ENCODE peak calls at places on chromosomes 5 and 9, in eight cellular contexts. M is colonic mucosa; C is SJCRH30; P is A549; I is neural progenitor cell; F is ascending aorta; A is pancreas; L is naive thymus-derived CD4-positive, alpha-beta T cell. G is an unnamed sample.

GRCh38 chr5:59007460-59008063 is 424.7 kb downstream of the RAB3C start:
- DNase-seq in M (no peak), C (no peak), P (no peak), I (peak; percentile 45), F (no peak), A (no peak), L (no peak), G (no peak)

GRCh38 chr9:86944974-86945867 is 2.1 kb downstream of the GAS1 start:
- DNase-seq in M (no peak), C (peak; percentile 68), P (no peak), I (peak; percentile 63), F (no peak), A (peak; percentile 49), L (no peak), G (peak; percentile 17)

GRCh38 chr5:51694826-51695225 is 311.6 kb downstream of the ISL1 start:
- DNase-seq in M (no peak), C (no peak), P (no peak), I (no peak), F (no peak), A (no peak), L (no peak), G (no peak)

GRCh38 chr5:1659100-1660036 is 135.6 kb upstream of the LPCAT1 start:
- DNase-seq in M (peak; percentile 10), C (no peak), P (no peak), I (no peak), F (no peak), A (peak; percentile 5), L (no peak), G (no peak)

GRCh38 chr5:56622146-56622545 is 193.2 kb upstream of the MAP3K1 start:
- DNase-seq in M (no peak), C (no peak), P (no peak), I (no peak), F (no peak), A (no peak), L (no peak), G (no peak)

GRCh38 chr9:115633099-115633498 is 515.1 kb upstream of the TNC start:
- DNase-seq in M (no peak), C (no peak), P (no peak), I (no peak), F (no peak), A (no peak), L (no peak), G (no peak)

GRCh38 chr9:76655121-76655531 is 109.1 kb upstream of the PCA3 start:
- DNase-seq in M (no peak), C (no peak), P (no peak), I (no peak), F (no peak), A (no peak), L (no peak), G (no peak)

GRCh38 chr5:62938927-62939326 is 360.3 kb downstream of the LRRC70 start:
- DNase-seq in M (no peak), C (peak; percentile 57), P (no peak), I (no peak), F (no peak), A (no peak), L (no peak), G (no peak)

GRCh38 chr5:32572778-32573480 is 12.4 kb upstream of the SUB1 start:
- DNase-seq in M (no peak), C (no peak), P (no peak), I (no peak), F (no peak), A (no peak), L (no peak), G (no peak)

GRCh38 chr9:132770775-132771310 is 100.6 kb downstream of the GTF3C4 start:
- DNase-seq in M (no peak), C (no peak), P (no peak), I (no peak), F (no peak), A (peak; percentile 11), L (no peak), G (no peak)
- H3K27ac ChIP-seq in M (no peak overlapping the region), C (no peak overlapping the region), P (no peak overlapping the region), I (no peak overlapping the region), F (peak overlapping the region; percentile 46), A (peak overlapping the region; percentile 88), L (peak overlapping the region; percentile 77), G (no peak overlapping the region)

GRCh38 chr9:79663299-79663698 is 91.5 kb downstream of the TLE4 start:
- DNase-seq in M (no peak), C (peak; percentile 29), P (no peak), I (peak; percentile 43), F (no peak), A (no peak), L (no peak), G (no peak)

GRCh38 chr9:79665383-79665782 is 93.6 kb downstream of the TLE4 start:
- DNase-seq in M (no peak), C (no peak), P (no peak), I (no peak), F (no peak), A (no peak), L (no peak), G (no peak)

GRCh38 chr9:79662553-79662956 is 90.8 kb downstream of the TLE4 start:
- DNase-seq in M (no peak), C (peak; percentile 34), P (no peak), I (peak; percentile 92), F (no peak), A (no peak), L (peak; percentile 3), G (no peak)

GRCh38 chr9:79664375-79664825 is 92.6 kb downstream of the TLE4 start:
- DNase-seq in M (no peak), C (no peak), P (peak; percentile 59), I (no peak), F (no peak), A (no peak), L (no peak), G (no peak)

DNA sequence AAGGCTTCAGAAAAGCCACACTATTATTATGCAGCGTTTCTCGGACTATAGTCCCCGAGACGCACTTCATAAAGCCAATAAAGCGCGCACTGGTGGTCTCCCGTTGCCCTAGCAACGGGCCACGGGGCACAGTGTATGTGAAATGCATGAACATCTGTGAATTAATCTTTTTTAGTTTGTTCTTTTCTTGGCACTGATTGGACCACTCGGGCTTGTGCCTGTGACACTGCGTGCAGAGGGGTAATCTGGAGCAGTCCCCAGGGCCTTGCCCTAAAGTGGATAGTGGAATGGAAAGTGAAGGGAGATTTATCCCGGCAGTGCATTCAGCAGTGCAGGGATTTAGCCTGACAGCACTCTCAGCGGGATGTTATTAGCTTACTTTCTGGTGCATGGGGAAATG is 92.1 kb downstream of the TLE4 start:
- DNase-seq in M (no peak), C (peak; percentile 81), P (no peak), I (peak; percentile 61), F (no peak), A (no peak), L (no peak), G (no peak)
- H3K4me1 ChIP-seq in M (peaks cover 3% of the 10 kb centered on the region), C (peaks cover 50% of the 10 kb centered on the region), P (peaks cover 52% of the 10 kb centered on the region), I (peaks cover 94% of the 10 kb centered on the region), F (no peaks in the 10 kb centered on the region), A (peaks cover 8% of the 10 kb centered on the region), L (peaks cover 9% of the 10 kb centered on the region), G (peaks cover 52% of the 10 kb centered on the region)

GRCh38 chr5:150149618-150150017 is 6.0 kb downstream of the PDGFRB start:
- DNase-seq in M (no peak), C (no peak), P (no peak), I (no peak), F (no peak), A (no peak), L (no peak), G (no peak)

GRCh38 chr5:150147580-150148407 is 7.9 kb downstream of the PDGFRB start:
- DNase-seq in M (no peak), C (no peak), P (no peak), I (no peak), F (no peak), A (no peak), L (no peak), G (peak; percentile 9)

GRCh38 chr5:150146235-150146634 is 9.4 kb downstream of the PDGFRB start:
- DNase-seq in M (no peak), C (no peak), P (no peak), I (no peak), F (no peak), A (no peak), L (no peak), G (no peak)

GRCh38 chr5:150146862-150147579 is 8.6 kb downstream of the PDGFRB start:
- DNase-seq in M (no peak), C (no peak), P (no peak), I (no peak), F (no peak), A (no peak), L (no peak), G (peak; percentile 14)

GRCh38 chr5:150148408-150148927 is 7.2 kb downstream of the PDGFRB start:
- DNase-seq in M (no peak), C (no peak), P (no peak), I (no peak), F (no peak), A (no peak), L (no peak), G (no peak)
- H3K27ac ChIP-seq in M (no peak overlapping the region), C (no peak overlapping the region), P (no peak overlapping the region), I (no peak overlapping the region), F (peak overlapping the region; percentile 98), A (no peak overlapping the region), L (no peak overlapping the region), G (peak overlapping the region; percentile 79)

DNA sequence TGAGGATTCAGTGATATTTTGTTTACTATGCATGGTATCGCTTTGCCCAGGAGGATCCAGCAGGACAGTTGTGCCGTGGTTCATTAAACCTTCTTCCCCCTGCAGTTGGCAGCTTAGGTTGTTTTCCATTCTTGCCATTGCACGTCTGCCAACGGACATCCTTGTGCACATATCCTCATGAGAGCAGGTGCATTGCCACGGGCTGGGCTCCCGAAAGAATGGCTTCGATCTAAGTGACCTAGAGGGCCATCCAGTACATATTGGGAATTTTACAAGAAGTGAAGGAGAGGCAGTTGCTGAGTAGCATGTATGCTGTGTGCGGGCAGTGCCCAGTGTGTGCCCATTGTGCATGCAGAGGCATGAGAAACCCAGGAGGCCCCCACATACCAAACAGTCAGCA is 22.1 kb downstream of the HRH2 start:
- DNase-seq in M (no peak), C (no peak), P (no peak), I (no peak), F (no peak), A (no peak), L (no peak), G (no peak)
- H3K4me1 ChIP-seq in M (no peaks in the 10 kb centered on the region), C (peaks cover 13% of the 10 kb centered on the region), P (no peaks in the 10 kb centered on the region), I (no peaks in the 10 kb centered on the region), F (peaks cover 4% of the 10 kb centered on the region), A (no peaks in the 10 kb centered on the region), L (peaks cover 24% of the 10 kb centered on the region), G (peaks cover 13% of the 10 kb centered on the region)

DNA sequence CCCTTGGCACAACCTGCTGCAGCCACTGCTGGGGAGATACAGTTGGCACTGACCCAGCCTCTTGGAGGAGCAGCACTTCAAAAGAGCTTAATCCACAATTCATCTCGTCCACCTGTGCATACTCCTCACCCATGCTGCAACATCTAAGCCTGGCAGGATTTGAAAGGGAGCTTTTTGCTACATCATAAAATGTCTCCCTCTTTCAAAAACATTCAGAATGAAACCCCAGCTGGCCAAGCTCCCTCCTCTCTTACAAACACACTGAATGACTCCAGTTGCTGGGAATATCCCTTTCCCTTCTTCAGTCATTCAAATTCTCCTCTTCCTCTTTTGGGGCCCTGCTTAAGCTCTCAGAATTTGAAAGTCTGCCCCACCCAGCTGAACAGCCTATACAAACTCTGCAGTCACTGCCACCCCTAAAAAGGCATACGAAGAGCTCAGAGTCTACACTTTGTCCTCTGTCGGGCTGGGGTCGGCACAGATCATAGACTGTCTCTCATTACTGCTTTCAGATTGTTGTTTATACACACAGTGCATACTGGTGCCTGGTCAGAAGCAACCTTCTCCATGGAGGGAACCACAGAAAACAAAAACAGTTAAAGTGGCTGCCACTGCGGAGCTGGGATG is 8.8 kb upstream of the C5orf15 start:
- DNase-seq in M (no peak), C (peak; percentile 64), P (no peak), I (no peak), F (no peak), A (no peak), L (no peak), G (no peak)
- H3K27ac ChIP-seq in M (no peak overlapping the region), C (peak overlapping the region; percentile 33), P (peak overlapping the region; percentile 70), I (no peak overlapping the region), F (no peak overlapping the region), A (no peak overlapping the region), L (peak overlapping the region; percentile 5), G (no peak overlapping the region)

G was measured in heart right ventricle.